ENCODE peak calls at places on chromosomes 4 and X, in seven cellular contexts. One of them, this sample, is unnamed.

GRCh38 chrX:7552758-7553157 is 290.2 kb upstream of the VCX start:
- DNase-seq in endodermal cell: no peak
- DNase-seq in SK-N-SH: no peak
- DNase-seq in hepatocyte: no peak
- DNase-seq in pancreas: no peak
- DNase-seq in breast epithelium: no peak
- DNase-seq in esophagus muscularis mucosa: no peak
- DNase-seq in this sample: no peak

GRCh38 chr4:32991663-32992062 is 2271.5 kb downstream of the PCDH7 start:
- DNase-seq in esophagus muscularis mucosa: no peak
- DNase-seq in endodermal cell: no peak
- DNase-seq in breast epithelium: no peak
- DNase-seq in SK-N-SH: no peak
- DNase-seq in pancreas: no peak
- DNase-seq in hepatocyte: no peak
- DNase-seq in this sample: no peak

GRCh38 chr4:84971319-84971932 is 4.9 kb upstream of the WDFY3 start:
- DNase-seq in pancreas: no peak
- DNase-seq in endodermal cell: no peak
- DNase-seq in SK-N-SH: peak; percentile 30
- DNase-seq in breast epithelium: no peak
- DNase-seq in esophagus muscularis mucosa: no peak
- DNase-seq in hepatocyte: peak; percentile 62
- DNase-seq in this sample: no peak

GRCh38 chrX:96807318-96807717 is 76.4 kb upstream of the RPA4 start:
- DNase-seq in SK-N-SH: no peak
- DNase-seq in breast epithelium: no peak
- DNase-seq in endodermal cell: no peak
- DNase-seq in hepatocyte: no peak
- DNase-seq in pancreas: no peak
- DNase-seq in esophagus muscularis mucosa: no peak
- DNase-seq in this sample: no peak

GRCh38 chr4:130028552-130028951 is 932.6 kb downstream of the C4orf33 start:
- DNase-seq in breast epithelium: no peak
- DNase-seq in hepatocyte: no peak
- DNase-seq in esophagus muscularis mucosa: no peak
- DNase-seq in endodermal cell: peak; percentile 57
- DNase-seq in pancreas: no peak
- DNase-seq in SK-N-SH: no peak
- DNase-seq in this sample: no peak

GRCh38 chrX:120299928-120300327 is 11.3 kb downstream of the TMEM255A start:
- DNase-seq in pancreas: no peak
- DNase-seq in breast epithelium: no peak
- DNase-seq in SK-N-SH: no peak
- DNase-seq in endodermal cell: peak; percentile 57
- DNase-seq in hepatocyte: no peak
- DNase-seq in esophagus muscularis mucosa: no peak
- DNase-seq in this sample: no peak

GRCh38 chrX:10769696-10770619 is 149.6 kb upstream of the MID1 start:
- DNase-seq in pancreas: no peak
- DNase-seq in breast epithelium: no peak
- DNase-seq in SK-N-SH: no peak
- DNase-seq in esophagus muscularis mucosa: no peak
- DNase-seq in endodermal cell: no peak
- DNase-seq in hepatocyte: peak; percentile 14
- DNase-seq in this sample: no peak

GRCh38 chr4:38281416-38282071 is 321.3 kb downstream of the PTTG2 start:
- DNase-seq in hepatocyte: no peak
- DNase-seq in endodermal cell: no peak
- DNase-seq in SK-N-SH: no peak
- DNase-seq in pancreas: no peak
- DNase-seq in esophagus muscularis mucosa: no peak
- DNase-seq in breast epithelium: no peak
- DNase-seq in this sample: no peak

GRCh38 chr4:123121241-123121907 is 199.0 kb upstream of the NUDT6 start:
- DNase-seq in endodermal cell: no peak
- DNase-seq in breast epithelium: no peak
- DNase-seq in esophagus muscularis mucosa: no peak
- DNase-seq in SK-N-SH: no peak
- DNase-seq in hepatocyte: no peak
- DNase-seq in pancreas: no peak
- DNase-seq in this sample: no peak

GRCh38 chr4:59388359-59388758 is 1811.8 kb upstream of the ADGRL3 start:
- DNase-seq in esophagus muscularis mucosa: no peak
- DNase-seq in SK-N-SH: no peak
- DNase-seq in endodermal cell: no peak
- DNase-seq in hepatocyte: no peak
- DNase-seq in pancreas: no peak
- DNase-seq in breast epithelium: no peak
- DNase-seq in this sample: no peak

GRCh38 chr4:86977621-86978184 is 42.9 kb downstream of the AFF1 start:
- DNase-seq in hepatocyte: peak; percentile 72
- DNase-seq in breast epithelium: peak; percentile 23
- DNase-seq in pancreas: no peak
- DNase-seq in endodermal cell: no peak
- DNase-seq in esophagus muscularis mucosa: no peak
- DNase-seq in SK-N-SH: no peak
- DNase-seq in this sample: no peak

GRCh38 chr4:6824071-6824470 is 41.5 kb downstream of the KIAA0232 start:
- DNase-seq in endodermal cell: no peak
- DNase-seq in hepatocyte: no peak
- DNase-seq in breast epithelium: no peak
- DNase-seq in SK-N-SH: no peak
- DNase-seq in esophagus muscularis mucosa: no peak
- DNase-seq in pancreas: no peak
- DNase-seq in this sample: no peak

GRCh38 chr4:6908397-6909112 is 1.1 kb upstream of the TBC1D14 start:
- DNase-seq in hepatocyte: no peak
- DNase-seq in esophagus muscularis mucosa: no peak
- DNase-seq in endodermal cell: no peak
- DNase-seq in pancreas: no peak
- DNase-seq in breast epithelium: no peak
- DNase-seq in SK-N-SH: peak; percentile 58
- DNase-seq in this sample: no peak

GRCh38 chr4:163194593-163194992 is 27.9 kb upstream of the NAF1 start:
- DNase-seq in pancreas: no peak
- DNase-seq in esophagus muscularis mucosa: no peak
- DNase-seq in breast epithelium: no peak
- DNase-seq in endodermal cell: no peak
- DNase-seq in SK-N-SH: no peak
- DNase-seq in hepatocyte: no peak
- DNase-seq in this sample: no peak

GRCh38 chr4:10006604-10007435 is 14.5 kb downstream of the SLC2A9 start:
- DNase-seq in hepatocyte: peak; percentile 81
- DNase-seq in pancreas: no peak
- DNase-seq in endodermal cell: peak; percentile 64
- DNase-seq in SK-N-SH: no peak
- DNase-seq in breast epithelium: peak; percentile 61
- DNase-seq in esophagus muscularis mucosa: no peak
- DNase-seq in this sample: no peak

GRCh38 chr4:69224891-69225290 is 10.3 kb upstream of the UGT2B11 start:
- DNase-seq in SK-N-SH: no peak
- DNase-seq in pancreas: no peak
- DNase-seq in endodermal cell: no peak
- DNase-seq in hepatocyte: no peak
- DNase-seq in breast epithelium: no peak
- DNase-seq in esophagus muscularis mucosa: no peak
- DNase-seq in this sample: no peak

GRCh38 chrX:110450050-110450449 is 91.4 kb downstream of the RTL9 start:
- DNase-seq in endodermal cell: peak; percentile 94
- DNase-seq in esophagus muscularis mucosa: peak; percentile 92
- DNase-seq in hepatocyte: peak; percentile 88
- DNase-seq in pancreas: peak; percentile 86
- DNase-seq in breast epithelium: peak; percentile 71
- DNase-seq in SK-N-SH: peak; percentile 77
- DNase-seq in this sample: peak; percentile 27

GRCh38 chr4:140116442-140117104 is 37.4 kb downstream of the MAML3 start:
- DNase-seq in hepatocyte: no peak
- DNase-seq in endodermal cell: no peak
- DNase-seq in breast epithelium: no peak
- DNase-seq in pancreas: no peak
- DNase-seq in SK-N-SH: peak; percentile 41
- DNase-seq in esophagus muscularis mucosa: no peak
- DNase-seq in this sample: no peak

GRCh38 chrX:150664290-150664689 is 28.9 kb upstream of the MTMR1 start:
- DNase-seq in hepatocyte: no peak
- DNase-seq in esophagus muscularis mucosa: no peak
- DNase-seq in endodermal cell: no peak
- DNase-seq in breast epithelium: peak; percentile 24
- DNase-seq in pancreas: peak; percentile 83
- DNase-seq in SK-N-SH: peak; percentile 16
- DNase-seq in this sample: no peak

GRCh38 chr4:16532240-16532990 is 306.1 kb upstream of the TAPT1 start:
- DNase-seq in SK-N-SH: no peak
- DNase-seq in hepatocyte: peak; percentile 11
- DNase-seq in esophagus muscularis mucosa: no peak
- DNase-seq in breast epithelium: peak; percentile 54
- DNase-seq in pancreas: no peak
- DNase-seq in endodermal cell: no peak
- DNase-seq in this sample: no peak

GRCh38 chr4:98689507-98690174 is 31.2 kb upstream of the TSPAN5 start:
- DNase-seq in esophagus muscularis mucosa: peak; percentile 62
- DNase-seq in pancreas: no peak
- DNase-seq in breast epithelium: no peak
- DNase-seq in endodermal cell: no peak
- DNase-seq in SK-N-SH: no peak
- DNase-seq in hepatocyte: no peak
- DNase-seq in this sample: no peak

GRCh38 chr4:2800691-2801596 is 8.1 kb downstream of the SH3BP2 start:
- DNase-seq in esophagus muscularis mucosa: no peak
- DNase-seq in SK-N-SH: peak; percentile 76
- DNase-seq in pancreas: peak; percentile 79
- DNase-seq in hepatocyte: peak; percentile 80
- DNase-seq in breast epithelium: peak; percentile 57
- DNase-seq in endodermal cell: peak; percentile 87
- DNase-seq in this sample: no peak
- H3K4me3 ChIP-seq in esophagus muscularis mucosa: peak overlapping the region; percentile 29
- H3K4me3 ChIP-seq in SK-N-SH: no peak overlapping the region
- H3K4me3 ChIP-seq in pancreas: no peak overlapping the region
- H3K4me3 ChIP-seq in hepatocyte: no peak overlapping the region
- H3K4me3 ChIP-seq in breast epithelium: peak overlapping the region; percentile 17
- H3K4me3 ChIP-seq in endodermal cell: no peak overlapping the region
- H3K4me3 ChIP-seq in this sample: no peak overlapping the region

GRCh38 chrX:12002876-12003275 is 135.4 kb upstream of the FRMPD4 start:
- DNase-seq in SK-N-SH: no peak
- DNase-seq in breast epithelium: no peak
- DNase-seq in pancreas: no peak
- DNase-seq in hepatocyte: no peak
- DNase-seq in esophagus muscularis mucosa: no peak
- DNase-seq in endodermal cell: no peak
- DNase-seq in this sample: no peak
- H3K4me1 ChIP-seq in SK-N-SH: no peaks in the 10 kb centered on the region
- H3K4me1 ChIP-seq in breast epithelium: no peaks in the 10 kb centered on the region
- H3K4me1 ChIP-seq in pancreas: no peaks in the 10 kb centered on the region
- H3K4me1 ChIP-seq in hepatocyte: no peaks in the 10 kb centered on the region
- H3K4me1 ChIP-seq in esophagus muscularis mucosa: no peaks in the 10 kb centered on the region
- H3K4me1 ChIP-seq in endodermal cell: no peaks in the 10 kb centered on the region
- H3K4me1 ChIP-seq in this sample: no peaks in the 10 kb centered on the region

GRCh38 chr4:113593400-113594230 is 167.9 kb downstream of the CAMK2D start:
- DNase-seq in breast epithelium: no peak
- DNase-seq in esophagus muscularis mucosa: no peak
- DNase-seq in hepatocyte: no peak
- DNase-seq in endodermal cell: no peak
- DNase-seq in SK-N-SH: no peak
- DNase-seq in pancreas: no peak
- DNase-seq in this sample: no peak
- H3K27ac ChIP-seq in breast epithelium: no peak overlapping the region
- H3K27ac ChIP-seq in esophagus muscularis mucosa: no peak overlapping the region
- H3K27ac ChIP-seq in hepatocyte: no peak overlapping the region
- H3K27ac ChIP-seq in endodermal cell: no peak overlapping the region
- H3K27ac ChIP-seq in SK-N-SH: no peak overlapping the region
- H3K27ac ChIP-seq in pancreas: no peak overlapping the region
- H3K27ac ChIP-seq in this sample: no peak overlapping the region

DNA sequence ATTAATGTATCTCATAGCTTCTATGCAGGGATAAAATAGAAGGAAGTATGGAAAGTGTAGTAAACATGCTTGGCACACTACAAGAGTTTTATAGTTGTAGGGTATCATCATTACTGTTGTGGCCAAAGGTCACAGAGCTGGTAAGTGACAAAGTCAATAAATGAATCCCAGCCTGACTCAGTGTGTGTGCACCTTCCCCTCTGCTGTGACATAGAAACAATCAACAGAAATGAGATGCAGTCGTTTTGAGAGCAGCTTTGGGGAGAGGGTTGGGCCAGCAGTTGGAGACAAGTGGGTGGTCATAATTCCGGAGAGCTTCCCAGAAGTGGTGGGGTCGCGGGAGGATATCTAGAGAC is 82.4 kb upstream of the RBPJ start:
- DNase-seq in pancreas: no peak
- DNase-seq in hepatocyte: peak; percentile 78
- DNase-seq in breast epithelium: no peak
- DNase-seq in endodermal cell: no peak
- DNase-seq in esophagus muscularis mucosa: no peak
- DNase-seq in SK-N-SH: no peak
- DNase-seq in this sample: no peak
- H3K4me3 ChIP-seq in pancreas: no peak overlapping the region
- H3K4me3 ChIP-seq in hepatocyte: no peak overlapping the region
- H3K4me3 ChIP-seq in breast epithelium: no peak overlapping the region
- H3K4me3 ChIP-seq in endodermal cell: peak overlapping the region; percentile 37
- H3K4me3 ChIP-seq in esophagus muscularis mucosa: no peak overlapping the region
- H3K4me3 ChIP-seq in SK-N-SH: no peak overlapping the region
- H3K4me3 ChIP-seq in this sample: no peak overlapping the region

DNA sequence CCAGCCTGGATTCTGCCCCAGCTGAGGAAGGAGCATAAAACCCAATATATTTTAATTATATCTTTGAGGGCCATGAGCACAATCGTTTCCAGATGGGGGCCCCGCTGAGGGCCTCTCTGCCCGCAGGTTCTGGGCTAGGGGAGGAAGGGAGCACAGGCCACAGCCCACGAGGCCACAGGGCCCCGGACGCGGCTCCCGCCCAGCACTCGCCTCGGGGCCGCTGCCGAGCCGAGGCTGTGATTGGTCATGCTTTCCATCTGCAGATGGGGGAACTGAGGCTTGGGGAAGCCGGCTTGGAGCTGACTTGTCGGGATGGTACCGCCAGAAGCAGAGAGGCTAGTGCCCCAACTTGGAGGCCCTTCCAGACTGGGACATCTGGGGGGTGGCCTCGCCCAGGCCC is 34.0 kb downstream of the TACC3 start:
- DNase-seq in breast epithelium: no peak
- DNase-seq in esophagus muscularis mucosa: no peak
- DNase-seq in hepatocyte: no peak
- DNase-seq in SK-N-SH: no peak
- DNase-seq in endodermal cell: no peak
- DNase-seq in pancreas: no peak
- DNase-seq in this sample: no peak
- H3K4me1 ChIP-seq in breast epithelium: no peaks in the 10 kb centered on the region
- H3K4me1 ChIP-seq in esophagus muscularis mucosa: peaks cover 5% of the 10 kb centered on the region
- H3K4me1 ChIP-seq in hepatocyte: peaks cover 25% of the 10 kb centered on the region
- H3K4me1 ChIP-seq in SK-N-SH: peaks cover 30% of the 10 kb centered on the region
- H3K4me1 ChIP-seq in endodermal cell: no peaks in the 10 kb centered on the region
- H3K4me1 ChIP-seq in pancreas: no peaks in the 10 kb centered on the region
- H3K4me1 ChIP-seq in this sample: peaks cover 12% of the 10 kb centered on the region